ENCODE peak calls at places on chromosomes 7 and 10, in ten cellular contexts. G is left ventricle myocardium inferior; H is HCT116; Y is naive thymus-derived CD4-positive, alpha-beta T cell; L is iPS DF 6.9; B is heart left ventricle; F is lower lobe of right lung; U is IMR-90; I is spleen; N is SJSA1. S is an unnamed sample. For H3K4me1 and H3K9me3, the result is how much of the 10 kb centered on the place peaks cover.

GRCh38 chr7:101819913-101820522 is 2.6 kb downstream of the CUX1 start:
- DNase-seq in G (no peak), H (no peak), Y (no peak), L (no peak), B (no peak), F (no peak), U (no peak), I (no peak), N (no peak), S (no peak)

GRCh38 chr10:69411476-69411875 is 5.2 kb downstream of the TACR2 start:
- DNase-seq in G (no peak), H (no peak), Y (no peak), L (no peak), B (no peak), F (peak), U (no peak), I (no peak), N (no peak), S (no peak)

GRCh38 chr7:5774790-5775189 is 6.7 kb downstream of the RNF216 start:
- DNase-seq in G (no peak), H (no peak), Y (no peak), L (no peak), B (no peak), F (no peak), U (no peak), I (no peak), N (no peak), S (no peak)

GRCh38 chr7:101420436-101420835 is 57.8 kb downstream of the COL26A1 start:
- DNase-seq in G (no peak), H (no peak), Y (no peak), L (no peak), B (no peak), F (no peak), U (no peak), I (no peak), N (no peak), S (no peak)

GRCh38 chr7:18087031-18087686 is 59.5 kb upstream of the PRPS1L1 start:
- DNase-seq in G (peak), H (no peak), Y (no peak), L (no peak), B (peak), F (peak), U (no peak), I (peak), N (no peak), S (peak)

GRCh38 chr7:148807451-148807850 is 76.6 kb downstream of the EZH2 start:
- DNase-seq in G (no peak), H (no peak), Y (no peak), L (no peak), B (no peak), F (no peak), U (no peak), I (no peak), N (no peak), S (no peak)

GRCh38 chr7:4245866-4246470 is 436.1 kb upstream of the FOXK1 start:
- DNase-seq in G (no peak), H (no peak), Y (no peak), L (no peak), B (no peak), F (no peak), U (no peak), I (peak), N (no peak), S (peak)

GRCh38 chr7:143305423-143306070 is 10.4 kb upstream of the CLCN1 start:
- DNase-seq in G (peak), H (peak), Y (peak), L (no peak), B (peak), F (peak), U (peak), I (peak), N (no peak), S (peak)

GRCh38 chr7:5699951-5700384 is 81.5 kb downstream of the RNF216 start:
- DNase-seq in G (no peak), H (no peak), Y (peak), L (no peak), B (no peak), F (no peak), U (peak), I (no peak), N (no peak), S (no peak)

GRCh38 chr7:2522780-2523433 is 3.3 kb downstream of the LFNG start:
- DNase-seq in G (no peak), H (peak), Y (no peak), L (no peak), B (no peak), F (no peak), U (no peak), I (no peak), N (no peak), S (no peak)

GRCh38 chr10:77393411-77393810 is 244.2 kb downstream of the KCNMA1 start:
- DNase-seq in G (no peak), H (no peak), Y (no peak), L (no peak), B (no peak), F (no peak), U (no peak), I (no peak), N (no peak), S (no peak)
- H3K4me1 ChIP-seq in G (under half), H (under half), Y (under half), L (under half), B (under half), F (under half), U (under half), I (under half), N (half or more), S (under half)

GRCh38 chr7:64521409-64521984 is 41.4 kb downstream of the ZNF680 start:
- DNase-seq in G (no peak), H (no peak), Y (no peak), L (no peak), B (no peak), F (no peak), U (no peak), I (no peak), N (no peak), S (no peak)

GRCh38 chr7:64515330-64515729 is 47.5 kb downstream of the ZNF680 start:
- DNase-seq in G (no peak), H (no peak), Y (no peak), L (no peak), B (no peak), F (no peak), U (no peak), I (no peak), N (no peak), S (no peak)

GRCh38 chr7:64516451-64516850 is 46.4 kb downstream of the ZNF680 start:
- DNase-seq in G (no peak), H (no peak), Y (no peak), L (no peak), B (no peak), F (no peak), U (no peak), I (no peak), N (no peak), S (no peak)

DNA sequence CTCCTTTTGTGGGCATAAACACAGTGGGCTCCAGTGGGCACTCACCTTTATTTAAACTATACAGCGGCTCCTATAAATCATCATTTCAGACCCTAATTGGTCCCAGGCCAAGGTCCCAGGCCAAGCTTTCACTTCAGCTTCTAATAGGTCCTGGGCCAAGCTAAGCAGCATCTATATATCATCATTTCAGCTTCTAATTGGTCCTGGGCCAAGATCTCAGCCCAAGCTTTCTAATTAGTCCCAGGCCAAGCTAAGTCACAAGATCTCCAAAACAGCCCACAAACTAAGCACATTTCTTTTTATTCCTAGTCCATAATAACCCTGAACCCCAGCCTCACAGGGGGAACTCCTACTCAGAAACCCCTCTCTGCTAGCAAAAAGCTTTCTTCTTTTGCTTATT is 47.1 kb downstream of the ZNF680 start:
- DNase-seq in G (no peak), H (no peak), Y (no peak), L (no peak), B (no peak), F (no peak), U (no peak), I (no peak), N (no peak), S (no peak)
- H3K9me3 ChIP-seq in G (half or more), H (under half), Y (half or more), L (under half), B (under half), F (half or more), U (under half), I (half or more), N (under half), S (half or more)

DNA sequence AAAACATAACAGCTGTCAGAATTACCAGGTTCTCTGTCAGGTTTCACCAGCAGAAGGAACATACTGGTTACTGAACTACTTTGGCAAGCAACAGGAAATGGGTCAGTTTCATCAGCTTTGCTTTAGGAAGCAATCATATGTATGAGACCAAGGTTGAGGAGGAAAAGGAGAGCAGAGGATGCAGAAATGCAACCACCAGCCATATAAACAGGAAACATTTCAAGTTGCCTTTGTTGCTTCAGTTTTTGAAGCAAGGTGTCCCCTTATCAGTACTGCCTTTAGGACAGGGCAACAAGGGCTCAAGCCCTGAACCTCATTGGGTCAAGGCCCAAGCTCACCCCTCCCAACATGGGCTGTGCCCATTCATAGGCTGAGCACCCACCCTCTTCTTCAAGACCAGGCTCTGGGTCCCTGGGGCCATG is 10.2 kb downstream of the HIPK2 start:
- DNase-seq in G (no peak), H (no peak), Y (peak), L (no peak), B (no peak), F (no peak), U (no peak), I (no peak), N (no peak), S (no peak)
- H3K4me3 ChIP-seq in G (no peak), H (no peak), Y (peak), L (no peak), B (no peak), F (no peak), U (no peak), I (no peak), N (no peak), S (no peak)

DNA sequence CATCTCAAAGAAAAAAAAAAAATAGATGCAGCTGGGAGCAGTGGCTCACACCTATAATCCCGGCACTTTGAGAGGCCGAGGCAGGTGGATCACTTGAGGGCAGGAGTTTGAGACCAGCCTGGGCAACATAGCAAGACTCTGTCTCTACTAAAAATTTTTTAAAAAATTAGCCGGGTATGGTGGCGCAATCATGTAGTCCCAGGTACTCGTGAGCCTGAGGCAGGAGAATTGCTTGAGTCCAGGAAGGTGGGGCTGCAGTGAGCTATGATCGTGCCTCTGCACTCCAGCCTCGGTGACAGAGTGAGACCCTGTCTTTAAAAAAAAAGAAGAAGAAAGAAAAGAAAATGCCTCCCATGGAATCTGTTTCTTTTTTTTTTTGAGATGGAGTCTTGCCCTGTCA is 31.9 kb downstream of the GTF2IRD1 start:
- DNase-seq in G (no peak), H (no peak), Y (no peak), L (no peak), B (no peak), F (no peak), U (no peak), I (no peak), N (no peak), S (no peak)
- H3K4me1 ChIP-seq in G (under half), H (half or more), Y (under half), L (under half), B (under half), F (under half), U (under half), I (under half), N (under half), S (under half)

DNA sequence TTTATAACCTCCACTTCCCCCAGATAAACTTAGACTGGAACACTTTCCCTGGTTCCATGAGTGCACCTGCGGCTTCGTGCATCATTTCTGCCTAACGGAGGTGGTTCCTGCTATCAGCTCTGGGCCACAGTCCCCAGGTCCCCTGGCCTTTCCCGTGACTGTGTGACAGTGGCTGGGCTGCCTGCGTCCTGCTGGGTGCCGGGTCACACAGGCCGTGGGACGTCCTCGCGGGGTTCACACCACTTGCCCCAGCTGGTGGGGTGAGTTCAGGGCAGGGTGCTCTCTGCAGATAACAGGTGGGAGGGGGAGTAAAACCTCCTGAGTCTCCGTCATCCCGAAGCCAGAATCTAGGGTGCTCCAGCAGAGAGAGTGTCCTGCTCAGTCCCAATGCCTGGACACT is 58.7 kb upstream of the CFAP46 start:
- DNase-seq in G (no peak), H (no peak), Y (no peak), L (no peak), B (peak), F (no peak), U (no peak), I (no peak), N (no peak), S (no peak)
- H3K9me3 ChIP-seq in G (under half), H (under half), Y (under half), L (under half), B (under half), F (under half), U (under half), I (under half), N (under half), S (under half)

DNA sequence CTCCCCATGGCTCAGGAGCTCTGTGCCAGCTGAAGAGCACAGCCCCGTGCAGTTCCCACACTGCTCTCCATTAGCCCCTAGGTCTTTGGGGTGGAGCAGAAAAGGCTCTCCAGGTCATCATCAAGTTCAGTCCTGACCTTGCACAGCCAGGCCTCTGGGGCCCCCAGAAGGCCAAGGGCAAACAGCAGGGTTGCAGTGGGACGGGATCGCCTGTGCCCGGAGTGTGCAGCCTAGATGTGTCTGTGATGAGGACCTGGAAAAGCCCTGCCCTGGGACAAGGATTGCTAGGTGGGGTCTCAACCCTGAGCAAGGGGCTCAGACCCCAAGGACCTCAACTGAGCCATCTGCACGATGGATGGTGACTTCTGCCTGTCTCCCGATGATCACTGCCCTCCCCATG is 549 bp downstream of the INMT start:
- DNase-seq in G (no peak), H (no peak), Y (no peak), L (no peak), B (no peak), F (no peak), U (no peak), I (no peak), N (no peak), S (no peak)
- H3K4me3 ChIP-seq in G (peak), H (no peak), Y (no peak), L (no peak), B (peak), F (peak), U (no peak), I (peak), N (no peak), S (peak)

GRCh38 chr10:119656760-119657159 is 5.6 kb downstream of the BAG3 start:
- DNase-seq in G (no peak), H (no peak), Y (no peak), L (no peak), B (no peak), F (no peak), U (no peak), I (no peak), N (no peak), S (no peak)
- H3K4me1 ChIP-seq in G (half or more), H (half or more), Y (under half), L (under half), B (half or more), F (half or more), U (under half), I (half or more), N (half or more), S (half or more)

DNA sequence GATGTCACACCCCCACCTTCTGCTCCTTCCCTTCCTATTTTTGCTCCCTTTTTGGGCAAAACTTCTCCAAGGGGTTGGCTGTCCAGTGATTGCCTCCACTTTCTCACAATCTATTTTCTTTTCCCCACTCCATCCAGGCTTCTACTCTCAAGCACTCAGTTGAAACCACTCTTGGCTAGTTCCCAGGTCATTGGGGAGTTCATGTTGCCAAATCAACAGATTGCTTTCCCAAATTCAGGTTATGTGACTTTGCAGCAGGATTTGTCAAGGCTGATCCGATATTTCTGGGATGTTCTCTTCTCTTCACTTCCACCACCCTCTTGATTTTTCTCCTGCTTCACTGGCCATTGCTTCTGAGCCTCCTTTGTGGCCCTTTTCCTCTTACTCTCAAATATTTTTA is 258.7 kb upstream of the SLC26A5 start:
- DNase-seq in G (no peak), H (no peak), Y (no peak), L (no peak), B (no peak), F (no peak), U (no peak), I (no peak), N (no peak), S (no peak)
- H3K9me3 ChIP-seq in G (under half), H (under half), Y (under half), L (under half), B (under half), F (under half), U (under half), I (under half), N (under half), S (under half)

DNA sequence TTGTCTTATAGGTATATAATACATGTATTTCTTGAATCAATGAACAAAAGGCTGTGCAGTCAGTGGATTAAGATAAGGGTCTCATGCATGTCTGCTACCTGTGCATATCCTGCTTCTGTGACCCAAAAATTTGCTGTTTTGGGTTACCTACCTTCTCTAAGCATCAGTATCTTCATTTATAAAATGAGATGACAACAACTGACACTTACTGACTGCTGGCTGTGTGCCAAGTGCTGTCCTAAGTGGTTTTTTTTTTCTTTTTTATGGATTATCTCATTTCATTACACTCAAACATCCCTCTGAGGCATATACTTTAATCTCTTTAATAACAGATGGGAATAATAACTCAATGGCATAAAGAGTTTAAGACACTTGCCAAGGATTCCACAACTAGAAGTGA is 2.1 kb downstream of the PDK4 start:
- DNase-seq in G (no peak), H (no peak), Y (no peak), L (no peak), B (no peak), F (no peak), U (no peak), I (no peak), N (no peak), S (no peak)
- H3K4me3 ChIP-seq in G (peak), H (no peak), Y (no peak), L (no peak), B (peak), F (peak), U (no peak), I (peak), N (no peak), S (peak)

GRCh38 chr10:79238606-79239005 is 108.7 kb upstream of the PPIF start:
- DNase-seq in G (no peak), H (no peak), Y (no peak), L (no peak), B (no peak), F (no peak), U (peak), I (no peak), N (no peak), S (no peak)
- H3K4me1 ChIP-seq in G (half or more), H (under half), Y (under half), L (under half), B (half or more), F (half or more), U (under half), I (half or more), N (half or more), S (half or more)